ENCODE peak calls at places on chromosomes 6 and 20, in eight cellular contexts. M is LNCaP clone FGC, E is cardiac fibroblast, P is MCF 10A, O is adrenal gland, A is mesothelial cell of epicardium, L is pancreas, H is neural crest cell. R is an unnamed sample.

GRCh38 chr20:1844723-1845523 is 50.3 kb upstream of the SIRPA start:
- DNase-seq in M (no peak), E (peak), P (peak), O (peak), A (no peak), L (no peak), H (no peak), R (peak)

GRCh38 chr20:58691773-58692578 is 624 bp upstream of the NPEPL1 start:
- DNase-seq in M (no peak), E (peak), P (peak), O (peak), A (no peak), L (peak), H (no peak), R (no peak)

GRCh38 chr20:12965880-12966270 is 42.9 kb upstream of the SPTLC3 start:
- DNase-seq in M (no peak), E (no peak), P (no peak), O (no peak), A (no peak), L (no peak), H (peak), R (no peak)

GRCh38 chr20:40197744-40198143 is 491.3 kb downstream of the MAFB start:
- DNase-seq in M (peak), E (no peak), P (no peak), O (no peak), A (no peak), L (no peak), H (no peak), R (no peak)

GRCh38 chr6:142694054-142694453 is 250.9 kb downstream of the HIVEP2 start:
- DNase-seq in M (no peak), E (peak), P (no peak), O (no peak), A (no peak), L (no peak), H (no peak), R (no peak)

GRCh38 chr6:16043171-16044142 is 85.4 kb upstream of the MYLIP start:
- DNase-seq in M (no peak), E (no peak), P (no peak), O (peak), A (no peak), L (no peak), H (no peak), R (no peak)

GRCh38 chr6:2158596-2159271 is 86.7 kb downstream of the GMDS start:
- DNase-seq in M (no peak), E (peak), P (no peak), O (peak), A (no peak), L (no peak), H (peak), R (no peak)

GRCh38 chr20:50186987-50187402 is 3.6 kb upstream of the CEBPB start:
- DNase-seq in M (no peak), E (no peak), P (peak), O (no peak), A (no peak), L (no peak), H (no peak), R (no peak)

GRCh38 chr20:51163996-51164600 is 141.2 kb upstream of the KCNG1 start:
- DNase-seq in M (no peak), E (no peak), P (no peak), O (no peak), A (no peak), L (no peak), H (no peak), R (no peak)

GRCh38 chr20:13322621-13323020 is 101.5 kb downstream of the ISM1 start:
- DNase-seq in M (no peak), E (no peak), P (no peak), O (no peak), A (no peak), L (no peak), H (no peak), R (no peak)

GRCh38 chr6:42249279-42249678 is 31.6 kb upstream of the MRPS10 start:
- DNase-seq in M (no peak), E (peak), P (peak), O (no peak), A (no peak), L (no peak), H (no peak), R (no peak)

GRCh38 chr6:136753624-136754023 is 38.7 kb downstream of the MAP3K5 start:
- DNase-seq in M (no peak), E (no peak), P (no peak), O (no peak), A (no peak), L (no peak), H (no peak), R (no peak)

GRCh38 chr6:105609375-105609991 is 206.6 kb upstream of the PREP start:
- DNase-seq in M (peak), E (no peak), P (no peak), O (no peak), A (no peak), L (no peak), H (no peak), R (no peak)

GRCh38 chr20:18372296-18372695 is 84.0 kb downstream of the ZNF133 start:
- DNase-seq in M (no peak), E (no peak), P (no peak), O (no peak), A (no peak), L (no peak), H (no peak), R (no peak)
- TF ChIP-seq CTCF in M (no peak), E (no peak), P (no peak), O (no peak), A (no peak), L (no peak), H (no peak), R (no peak)

DNA sequence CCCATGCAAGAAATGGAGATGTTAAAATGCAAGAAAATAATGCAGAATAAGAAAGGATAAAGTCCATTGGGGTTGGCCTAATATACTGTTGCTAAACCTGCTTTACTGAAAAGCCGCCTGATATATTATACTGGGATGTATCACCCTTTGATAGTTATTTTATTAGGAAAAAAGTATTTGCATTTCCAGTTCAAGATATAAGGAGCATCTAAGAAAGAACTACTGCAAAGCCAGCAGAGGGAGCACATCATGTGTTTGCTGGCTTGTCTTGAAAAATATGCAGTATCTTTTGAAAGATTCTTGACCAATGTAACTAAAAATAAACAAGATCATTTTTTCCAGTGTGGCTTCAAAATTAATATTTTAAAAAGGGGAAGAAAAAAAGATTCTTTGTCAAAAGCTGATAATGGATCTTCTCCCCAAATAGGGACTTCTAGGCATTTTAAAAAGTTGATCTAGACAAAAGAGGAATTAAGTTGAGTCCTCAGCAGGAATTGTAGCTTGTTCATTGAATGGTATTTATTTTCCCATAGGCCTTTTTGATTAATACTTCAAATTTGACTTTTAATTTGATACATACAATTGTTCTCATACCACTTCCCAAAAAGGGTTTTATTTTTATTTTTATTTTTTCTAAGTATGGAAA is 214.9 kb downstream of the ZFAND3 start:
- DNase-seq in M (peak), E (peak), P (peak), O (no peak), A (no peak), L (no peak), H (no peak), R (no peak)
- TF ChIP-seq CTCF in M (peak), E (peak), P (peak), O (peak), A (no peak), L (peak), H (peak), R (no peak)

DNA sequence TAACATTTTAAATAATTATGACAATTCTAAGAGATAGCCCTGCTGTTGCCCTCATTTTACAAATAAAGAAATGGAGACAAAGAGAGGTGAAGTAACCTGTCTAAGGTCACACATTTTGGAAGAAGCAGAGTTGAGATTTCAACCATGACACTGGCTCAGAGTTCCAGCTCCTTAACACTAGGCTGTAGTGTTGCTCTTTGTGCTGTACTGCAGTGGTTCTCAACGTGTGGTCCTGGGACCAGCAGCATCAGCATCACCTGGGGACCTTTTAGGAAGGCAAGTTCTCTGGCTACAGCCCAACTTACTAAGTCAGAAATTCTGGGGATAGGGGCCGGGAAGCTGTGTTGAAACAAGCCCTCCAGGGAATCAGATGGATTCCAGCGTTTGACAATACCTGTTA is 62.4 kb upstream of the FERMT1 start:
- DNase-seq in M (no peak), E (no peak), P (no peak), O (no peak), A (no peak), L (no peak), H (no peak), R (no peak)
- TF ChIP-seq CTCF in M (no peak), E (no peak), P (no peak), O (no peak), A (no peak), L (no peak), H (peak), R (no peak)

GRCh38 chr6:128888444-128889175 is 5.7 kb downstream of the LAMA2 start:
- DNase-seq in M (no peak), E (no peak), P (no peak), O (no peak), A (no peak), L (no peak), H (no peak), R (no peak)

GRCh38 chr6:128885381-128885780 is 2.4 kb downstream of the LAMA2 start:
- DNase-seq in M (no peak), E (peak), P (no peak), O (no peak), A (no peak), L (no peak), H (no peak), R (no peak)

GRCh38 chr6:128882560-128882959 is 378 bp upstream of the LAMA2 start:
- DNase-seq in M (no peak), E (peak), P (no peak), O (no peak), A (no peak), L (no peak), H (no peak), R (no peak)

GRCh38 chr6:128882991-128883571 is at the start of gene LAMA2:
- DNase-seq in M (no peak), E (peak), P (no peak), O (peak), A (peak), L (peak), H (peak), R (no peak)
- TF ChIP-seq CTCF in M (no peak), E (peak), P (no peak), O (no peak), A (no peak), L (no peak), H (no peak), R (no peak)

R was measured in activated B cell treated with CpG ODN at 0.5 μM for 24 hours.